ENCODE peak calls at places on chromosomes 7 and 10, in seven cellular contexts. Y is stimulated activated CD8-positive, alpha-beta memory T cell treated with anti-CD3 and anti-CD28 coated beads, Interleukin-4, amount 100 ng/mL, for 1 hour; S is Calu3; T is nucleus accumbens; O is fibroblast of the conjunctiva; A is activated T-helper 1 cell treated with Interleukin-2 at 50 U/mL for 16 hours; U is iPS DF 19.7. J is an unnamed sample.
A peak's percentile ranks its signal among the peaks of the same experiment; 100 is the strongest.

GRCh38 chr10:82358486-82359097 is 483.6 kb downstream of the NRG3 start:
- DNase-seq in Y (no peak), T (no peak), U (no peak), S (no peak), A (no peak), O (no peak), J (no peak)

GRCh38 chr10:47452495-47453434 is 31.1 kb downstream of the ANXA8 start:
- DNase-seq in T (no peak), U (no peak), Y (no peak), A (no peak), S (no peak), O (no peak), J (no peak)

GRCh38 chr7:83162402-83163256 is at the start of gene PCLO:
- DNase-seq in T (peak; percentile 28), Y (no peak), U (peak; percentile 72), O (peak; percentile 20), S (peak; percentile 92), A (no peak), J (peak; percentile 75)

GRCh38 chr10:119694608-119695007 is 31.2 kb upstream of the INPP5F start:
- DNase-seq in T (no peak), U (no peak), A (no peak), O (no peak), S (no peak), Y (no peak), J (no peak)

GRCh38 chr7:81831883-81832282 is 62.0 kb upstream of the HGF start:
- DNase-seq in U (no peak), T (no peak), A (no peak), Y (no peak), S (no peak), O (no peak), J (no peak)

GRCh38 chr7:33558961-33559710 is 346.2 kb upstream of the BMPER start:
- DNase-seq in Y (no peak), S (no peak), O (no peak), T (no peak), A (no peak), U (no peak), J (no peak)

GRCh38 chr10:100520811-100521210 is 1.1 kb upstream of the SEC31B start:
- DNase-seq in Y (no peak), O (no peak), T (no peak), A (no peak), S (no peak), U (no peak), J (no peak)

GRCh38 chr7:69967152-69967591 is 368.9 kb downstream of the AUTS2 start:
- DNase-seq in U (no peak), O (no peak), T (no peak), Y (no peak), S (no peak), A (no peak), J (no peak)

GRCh38 chr7:44548893-44549292 is 7.8 kb upstream of the NPC1L1 start:
- DNase-seq in A (no peak), T (no peak), U (no peak), Y (no peak), S (no peak), O (no peak), J (no peak)

GRCh38 chr10:89426230-89426868 is 12.0 kb downstream of the IFIT5 start:
- DNase-seq in S (peak; percentile 6), Y (no peak), T (no peak), A (no peak), O (peak; percentile 57), U (no peak), J (no peak)

GRCh38 chr10:67834375-67834774 is 3.6 kb downstream of the DNAJC12 start:
- DNase-seq in U (no peak), T (no peak), A (no peak), Y (no peak), O (no peak), S (no peak), J (no peak)

GRCh38 chr7:16916111-16916639 is 34.4 kb upstream of the AGR3 start:
- DNase-seq in Y (no peak), A (no peak), S (peak; percentile 50), O (peak; percentile 68), T (no peak), U (no peak), J (no peak)

GRCh38 chr7:30433082-30433481 is 45.5 kb downstream of the NOD1 start:
- DNase-seq in S (no peak), O (peak; percentile 76), T (peak; percentile 50), U (peak; percentile 17), Y (no peak), A (no peak), J (no peak)

GRCh38 chr7:22093936-22094335 is 148.2 kb upstream of the CDCA7L start:
- DNase-seq in T (no peak), A (no peak), U (no peak), Y (no peak), O (no peak), S (no peak), J (no peak)

GRCh38 chr7:123191132-123191531 is 8.6 kb downstream of the SLC13A1 start:
- DNase-seq in Y (no peak), A (no peak), S (peak; percentile 53), O (no peak), U (no peak), T (no peak), J (no peak)

GRCh38 chr10:4334853-4335252 is 491.2 kb upstream of the AKR1E2 start:
- DNase-seq in S (no peak), U (no peak), Y (no peak), A (no peak), T (no peak), O (no peak), J (no peak)

GRCh38 chr7:76397409-76398183 is 11.9 kb downstream of the SSC4D start:
- DNase-seq in U (no peak), A (peak; percentile 73), Y (peak; percentile 66), S (peak; percentile 88), T (peak; percentile 23), O (peak; percentile 49), J (no peak)

GRCh38 chr7:151829707-151830106 is 47.2 kb downstream of the PRKAG2 start:
- DNase-seq in Y (no peak), A (no peak), T (no peak), O (no peak), U (no peak), S (no peak), J (no peak)

GRCh38 chr7:99132922-99133321 is 11.0 kb downstream of the SMURF1 start:
- DNase-seq in O (no peak), U (no peak), Y (no peak), T (no peak), A (no peak), S (no peak), J (no peak)

GRCh38 chr7:3589756-3590155 is 288.7 kb downstream of the SDK1 start:
- DNase-seq in Y (no peak), O (no peak), A (no peak), S (no peak), U (no peak), T (no peak), J (no peak)

J was measured in cortex of kidney.